ENCODE peak calls at places on chromosomes 4 and X, in six cellular contexts. W is fibroblast of lung; D is heart right ventricle; X is CD8-positive, alpha-beta T cell; B is right lobe of liver; K is uterus. I is an unnamed sample.
A peak's percentile ranks its signal among the peaks of the same experiment; 100 is the strongest.

GRCh38 chr4:15066140-15066539 is 63.9 kb downstream of the CPEB2 start:
- DNase-seq in W (no peak), D (no peak), X (no peak), B (no peak), K (no peak), I (no peak)

GRCh38 chr4:104915864-104916263 is 230.8 kb upstream of the TET2 start:
- DNase-seq in W (no peak), D (no peak), X (no peak), B (no peak), K (no peak), I (no peak)

GRCh38 chr4:167903291-167903721 is 189.0 kb upstream of the ANXA10 start:
- DNase-seq in W (peak; percentile 73), D (no peak), X (no peak), B (no peak), K (no peak), I (no peak)

GRCh38 chrX:53440631-53441517 is 6.7 kb upstream of the HSD17B10 start:
- DNase-seq in W (peak; percentile 73), D (peak; percentile 18), X (peak; percentile 16), B (peak; percentile 69), K (peak; percentile 83), I (peak; percentile 86)

GRCh38 chr4:122882830-122883229 is 39.6 kb downstream of the NUDT6 start:
- DNase-seq in W (no peak), D (no peak), X (no peak), B (no peak), K (no peak), I (no peak)

GRCh38 chr4:110597582-110597981 is 25.3 kb downstream of the PITX2 start:
- DNase-seq in W (no peak), D (no peak), X (no peak), B (no peak), K (no peak), I (no peak)

GRCh38 chr4:39304651-39305050 is 61.5 kb downstream of the RFC1 start:
- DNase-seq in W (no peak), D (no peak), X (no peak), B (no peak), K (no peak), I (no peak)

GRCh38 chrX:70664726-70665125 is 220.1 kb downstream of the DLG3 start:
- DNase-seq in W (peak; percentile 42), D (no peak), X (no peak), B (no peak), K (no peak), I (no peak)

GRCh38 chrX:41824551-41824950 is 98.8 kb downstream of the CASK start:
- DNase-seq in W (peak; percentile 35), D (peak; percentile 2), X (no peak), B (no peak), K (no peak), I (no peak)

GRCh38 chr4:113222006-113222405 is 172.6 kb downstream of the ANK2 start:
- DNase-seq in W (no peak), D (no peak), X (no peak), B (no peak), K (no peak), I (no peak)

GRCh38 chrX:150456466-150456865 is 93.3 kb downstream of the MAMLD1 start:
- DNase-seq in W (no peak), D (no peak), X (no peak), B (no peak), K (no peak), I (no peak)

GRCh38 chr4:6371827-6372226 is 100.6 kb downstream of the PPP2R2C start:
- DNase-seq in W (no peak), D (no peak), X (no peak), B (no peak), K (no peak), I (no peak)

GRCh38 chrX:48806088-48806487 is 4.2 kb downstream of the HDAC6 start:
- DNase-seq in W (no peak), D (no peak), X (no peak), B (no peak), K (no peak), I (no peak)

GRCh38 chr4:142248946-142249345 is 597.2 kb downstream of the INPP4B start:
- DNase-seq in W (peak; percentile 68), D (no peak), X (no peak), B (no peak), K (no peak), I (no peak)

GRCh38 chrX:54721424-54721823 is 76.6 kb downstream of the ITIH6 start:
- DNase-seq in W (no peak), D (no peak), X (no peak), B (no peak), K (no peak), I (no peak)

GRCh38 chr4:11367371-11367770 is 61.3 kb downstream of the HS3ST1 start:
- DNase-seq in W (peak; percentile 23), D (peak; percentile 54), X (no peak), B (no peak), K (peak; percentile 78), I (peak; percentile 79)

GRCh38 chr4:21628116-21628515 is 320.5 kb downstream of the KCNIP4 start:
- DNase-seq in W (no peak), D (no peak), X (no peak), B (no peak), K (no peak), I (no peak)

GRCh38 chr4:82513382-82513781 is 48.4 kb downstream of the TMEM150C start:
- DNase-seq in W (no peak), D (no peak), X (no peak), B (no peak), K (no peak), I (no peak)

GRCh38 chr4:6971536-6972374 is 62.1 kb downstream of the TBC1D14 start:
- DNase-seq in W (no peak), D (no peak), X (no peak), B (no peak), K (no peak), I (no peak)

GRCh38 chrX:111102636-111103035 is 6.6 kb downstream of the PAK3 start:
- DNase-seq in W (no peak), D (no peak), X (no peak), B (no peak), K (no peak), I (no peak)

GRCh38 chr4:40524642-40525041 is 105.0 kb downstream of the RBM47 start:
- DNase-seq in W (peak; percentile 93), D (peak; percentile 9), X (no peak), B (no peak), K (no peak), I (no peak)

DNA sequence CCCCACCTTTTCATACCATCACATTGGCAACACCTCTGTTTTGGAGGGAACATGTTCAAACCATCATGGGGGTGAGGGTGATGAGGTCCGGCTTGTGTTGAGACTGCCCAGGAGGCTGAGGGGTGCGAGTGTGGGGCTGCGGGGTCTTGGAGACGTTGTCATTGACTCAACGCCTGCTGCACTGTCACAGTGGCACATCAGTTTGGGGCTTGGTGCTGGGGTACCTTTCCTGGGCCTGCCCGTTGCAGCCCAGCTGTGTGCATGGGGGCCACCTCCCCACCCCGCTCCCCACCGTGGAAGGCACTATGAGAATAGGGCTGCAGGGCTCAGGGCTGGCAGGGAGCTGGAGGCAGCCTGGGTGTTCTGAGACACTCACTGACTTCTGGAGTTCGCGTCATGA is 2.3 kb downstream of the HTRA3 start:
- DNase-seq in W (no peak), D (no peak), X (no peak), B (no peak), K (no peak), I (no peak)
- TF ChIP-seq CTCF in W (no peak), D (no peak), X (no peak), B (no peak), K (no peak), I (no peak)

GRCh38 chr4:118757761-118758213 is 72.6 kb downstream of the METTL14 start:
- DNase-seq in W (peak; percentile 92), D (no peak), X (no peak), B (no peak), K (no peak), I (no peak)

GRCh38 chr4:118758293-118758692 is 73.1 kb downstream of the METTL14 start:
- DNase-seq in W (peak; percentile 95), D (no peak), X (no peak), B (no peak), K (no peak), I (no peak)

GRCh38 chr4:118760493-118760892 is 75.3 kb downstream of the METTL14 start:
- DNase-seq in W (no peak), D (no peak), X (no peak), B (no peak), K (no peak), I (no peak)

GRCh38 chr4:118760092-118760491 is 74.9 kb downstream of the METTL14 start:
- DNase-seq in W (no peak), D (no peak), X (no peak), B (no peak), K (no peak), I (no peak)

DNA sequence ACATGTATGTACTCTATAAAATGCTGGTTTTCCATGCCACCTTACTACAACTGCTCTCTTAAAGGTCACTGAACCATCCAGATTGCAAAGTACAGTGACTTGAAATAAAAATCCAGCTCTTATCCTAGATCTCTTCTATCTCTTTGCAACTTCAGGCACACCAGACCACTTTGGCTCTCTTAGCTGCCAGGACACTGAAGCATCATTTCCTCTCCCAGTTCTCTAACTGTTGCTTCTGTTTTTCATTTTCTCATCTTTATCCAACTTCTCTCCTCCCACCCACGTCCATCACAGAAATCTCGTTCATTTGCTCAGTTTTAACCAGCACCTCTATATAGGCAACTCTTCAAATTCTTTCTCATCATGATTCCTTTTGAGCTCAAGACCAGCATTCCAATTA is 74.3 kb downstream of the METTL14 start:
- DNase-seq in W (no peak), D (no peak), X (no peak), B (no peak), K (no peak), I (no peak)
- H3K4me3 ChIP-seq in W (no peak overlapping the region), D (no peak overlapping the region), X (no peak overlapping the region), B (no peak overlapping the region), K (no peak overlapping the region), I (no peak overlapping the region)

DNA sequence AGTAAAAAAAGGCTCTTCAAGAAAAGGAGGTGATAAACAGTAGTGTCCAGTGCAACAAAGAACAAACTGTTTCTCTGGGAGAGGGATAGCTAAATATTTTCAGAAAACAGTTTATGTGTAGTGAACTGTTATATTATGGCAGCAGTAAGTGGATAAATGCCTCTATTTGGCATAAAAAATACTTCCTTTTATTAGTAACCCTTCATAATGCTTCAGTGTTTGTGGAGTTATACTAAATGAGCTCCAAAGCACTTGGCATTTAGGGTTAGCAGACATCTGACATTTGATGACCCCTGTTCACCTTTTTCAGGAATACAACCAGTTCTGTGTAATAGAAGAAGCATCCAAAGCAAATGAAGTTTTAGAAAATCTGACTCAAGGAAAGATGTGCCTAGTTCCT is 31.9 kb downstream of the TRAPPC11 start:
- DNase-seq in W (no peak), D (no peak), X (no peak), B (no peak), K (no peak), I (no peak)
- H3K27ac ChIP-seq in W (no peak overlapping the region), D (no peak overlapping the region), X (no peak overlapping the region), B (no peak overlapping the region), K (no peak overlapping the region), I (no peak overlapping the region)

GRCh38 chr4:126960760-126961159 is 672.0 kb upstream of the INTU start:
- DNase-seq in W (no peak), D (no peak), X (no peak), B (no peak), K (no peak), I (no peak)

GRCh38 chr4:126958482-126958881 is 674.3 kb upstream of the INTU start:
- DNase-seq in W (no peak), D (no peak), X (no peak), B (no peak), K (no peak), I (no peak)

GRCh38 chr4:126955292-126956191 is 677.2 kb upstream of the INTU start:
- DNase-seq in W (no peak), D (no peak), X (no peak), B (no peak), K (no peak), I (peak; percentile 60)

GRCh38 chr4:126956192-126956897 is 676.4 kb upstream of the INTU start:
- DNase-seq in W (no peak), D (no peak), X (no peak), B (no peak), K (no peak), I (no peak)

GRCh38 chr4:126957555-126958440 is 675.0 kb upstream of the INTU start:
- DNase-seq in W (peak; percentile 70), D (no peak), X (no peak), B (no peak), K (no peak), I (no peak)
- TF ChIP-seq CTCF in W (peak; percentile 38), D (no peak), X (no peak), B (no peak), K (no peak), I (no peak)

I was measured in tibial artery.